ENCODE peak calls at places on chromosomes 16 and 17, in nine cellular contexts. One of them, this sample, is unnamed.

GRCh38 chr16:68724797-68725196 is 12.3 kb upstream of the CDH1 start:
- DNase-seq in cardiac muscle cell: no peak
- DNase-seq in PC-3: no peak
- DNase-seq in GM23248: no peak
- DNase-seq in IMR-90: no peak
- DNase-seq in neural progenitor cell: no peak
- DNase-seq in psoas muscle: no peak
- DNase-seq in transverse colon: peak; percentile 74
- DNase-seq in CD4-positive, CD25-positive, alpha-beta regulatory T cell: no peak
- DNase-seq in this sample: no peak

GRCh38 chr17:37725021-37725585 is 19.8 kb downstream of the HNF1B start:
- DNase-seq in PC-3: no peak
- DNase-seq in neural progenitor cell: peak; percentile 37
- DNase-seq in GM23248: no peak
- DNase-seq in cardiac muscle cell: no peak
- DNase-seq in CD4-positive, CD25-positive, alpha-beta regulatory T cell: no peak
- DNase-seq in psoas muscle: no peak
- DNase-seq in transverse colon: no peak
- DNase-seq in IMR-90: no peak
- DNase-seq in this sample: no peak

GRCh38 chr17:27452828-27453227 is 3.4 kb upstream of the KSR1 start:
- DNase-seq in GM23248: no peak
- DNase-seq in transverse colon: no peak
- DNase-seq in cardiac muscle cell: no peak
- DNase-seq in IMR-90: no peak
- DNase-seq in CD4-positive, CD25-positive, alpha-beta regulatory T cell: no peak
- DNase-seq in psoas muscle: no peak
- DNase-seq in neural progenitor cell: no peak
- DNase-seq in PC-3: no peak
- DNase-seq in this sample: no peak

GRCh38 chr17:57277923-57278604 is 21.7 kb downstream of the MSI2 start:
- DNase-seq in CD4-positive, CD25-positive, alpha-beta regulatory T cell: peak; percentile 29
- DNase-seq in transverse colon: no peak
- DNase-seq in psoas muscle: no peak
- DNase-seq in PC-3: no peak
- DNase-seq in GM23248: no peak
- DNase-seq in IMR-90: no peak
- DNase-seq in cardiac muscle cell: no peak
- DNase-seq in neural progenitor cell: no peak
- DNase-seq in this sample: no peak

GRCh38 chr16:70746708-70747424 is 54.1 kb downstream of the VAC14 start:
- DNase-seq in GM23248: peak; percentile 92
- DNase-seq in neural progenitor cell: no peak
- DNase-seq in psoas muscle: peak; percentile 84
- DNase-seq in CD4-positive, CD25-positive, alpha-beta regulatory T cell: peak; percentile 54
- DNase-seq in PC-3: peak; percentile 94
- DNase-seq in transverse colon: peak; percentile 82
- DNase-seq in IMR-90: peak; percentile 96
- DNase-seq in cardiac muscle cell: peak; percentile 91
- DNase-seq in this sample: no peak

GRCh38 chr17:79745641-79746105 is 14.9 kb downstream of the ENPP7 start:
- DNase-seq in transverse colon: no peak
- DNase-seq in GM23248: no peak
- DNase-seq in neural progenitor cell: no peak
- DNase-seq in psoas muscle: no peak
- DNase-seq in IMR-90: no peak
- DNase-seq in CD4-positive, CD25-positive, alpha-beta regulatory T cell: no peak
- DNase-seq in PC-3: peak; percentile 52
- DNase-seq in cardiac muscle cell: no peak
- DNase-seq in this sample: no peak

GRCh38 chr16:2475413-2476344 is 752 bp downstream of the TBC1D24 start:
- DNase-seq in transverse colon: peak; percentile 44
- DNase-seq in psoas muscle: no peak
- DNase-seq in neural progenitor cell: peak; percentile 61
- DNase-seq in GM23248: peak; percentile 33
- DNase-seq in IMR-90: no peak
- DNase-seq in PC-3: no peak
- DNase-seq in CD4-positive, CD25-positive, alpha-beta regulatory T cell: peak; percentile 42
- DNase-seq in cardiac muscle cell: no peak
- DNase-seq in this sample: peak; percentile 31

GRCh38 chr16:77585379-77585778 is 136.9 kb upstream of the NUDT7 start:
- DNase-seq in transverse colon: no peak
- DNase-seq in neural progenitor cell: no peak
- DNase-seq in cardiac muscle cell: peak; percentile 63
- DNase-seq in IMR-90: peak; percentile 41
- DNase-seq in CD4-positive, CD25-positive, alpha-beta regulatory T cell: no peak
- DNase-seq in psoas muscle: no peak
- DNase-seq in GM23248: peak; percentile 27
- DNase-seq in PC-3: no peak
- DNase-seq in this sample: no peak

GRCh38 chr16:48014349-48015135 is 141.3 kb downstream of the ABCC12 start:
- DNase-seq in IMR-90: peak; percentile 57
- DNase-seq in PC-3: peak; percentile 95
- DNase-seq in neural progenitor cell: peak; percentile 52
- DNase-seq in psoas muscle: no peak
- DNase-seq in GM23248: peak; percentile 5
- DNase-seq in cardiac muscle cell: no peak
- DNase-seq in CD4-positive, CD25-positive, alpha-beta regulatory T cell: no peak
- DNase-seq in transverse colon: no peak
- DNase-seq in this sample: no peak

GRCh38 chr16:84804326-84804725 is 15.5 kb upstream of the CRISPLD2 start:
- DNase-seq in GM23248: no peak
- DNase-seq in IMR-90: no peak
- DNase-seq in CD4-positive, CD25-positive, alpha-beta regulatory T cell: no peak
- DNase-seq in transverse colon: no peak
- DNase-seq in neural progenitor cell: no peak
- DNase-seq in psoas muscle: no peak
- DNase-seq in PC-3: no peak
- DNase-seq in cardiac muscle cell: no peak
- DNase-seq in this sample: no peak

GRCh38 chr17:29140051-29140582 is 40.1 kb downstream of the MYO18A start:
- DNase-seq in IMR-90: peak; percentile 51
- DNase-seq in PC-3: peak; percentile 15
- DNase-seq in transverse colon: peak; percentile 86
- DNase-seq in cardiac muscle cell: peak; percentile 71
- DNase-seq in neural progenitor cell: peak; percentile 86
- DNase-seq in psoas muscle: peak; percentile 96
- DNase-seq in CD4-positive, CD25-positive, alpha-beta regulatory T cell: peak; percentile 92
- DNase-seq in GM23248: peak; percentile 89
- DNase-seq in this sample: peak; percentile 85

DNA sequence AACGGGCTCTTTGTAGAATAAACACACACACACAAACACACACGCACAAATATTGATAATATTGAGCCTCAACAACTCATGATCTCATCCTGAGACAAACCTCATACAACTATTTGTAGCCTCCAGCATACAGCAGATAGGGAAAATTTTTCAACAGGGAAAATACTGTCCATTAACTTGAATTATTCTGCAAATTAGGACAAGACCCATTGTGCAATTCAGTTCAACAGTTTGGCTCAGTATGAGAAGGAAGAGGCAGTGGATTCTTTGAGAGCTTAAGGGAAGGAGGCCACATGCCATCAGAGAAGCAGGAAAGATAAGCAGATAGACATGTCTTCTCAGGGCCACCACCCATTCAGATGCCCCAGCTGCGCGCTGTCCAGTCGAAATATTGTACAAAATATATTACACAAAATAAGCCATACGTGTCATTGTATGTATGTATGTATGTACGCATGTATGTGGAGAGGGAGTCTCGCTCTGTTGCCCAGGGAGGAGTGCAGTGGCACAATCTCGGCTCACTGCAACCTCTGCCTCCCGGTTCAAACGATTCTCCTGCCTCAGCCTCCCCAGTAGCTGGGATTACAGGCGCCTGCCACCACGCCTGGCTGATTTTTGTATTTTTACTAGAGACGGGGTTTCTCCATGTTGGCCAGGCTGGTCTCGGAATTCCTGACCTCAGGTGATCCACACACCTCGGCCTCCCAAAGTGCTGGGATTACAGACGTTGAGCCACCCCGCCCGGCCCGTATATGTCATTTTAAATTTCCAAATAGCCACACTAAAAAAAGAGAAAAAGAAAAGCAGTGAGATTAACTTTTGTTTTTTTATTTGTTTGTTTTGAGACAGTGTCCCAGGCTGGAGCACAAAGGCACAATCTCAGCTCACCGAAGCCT is 1.8 kb downstream of the ZC3H7A start:
- DNase-seq in IMR-90: no peak
- DNase-seq in PC-3: no peak
- DNase-seq in GM23248: peak; percentile 35
- DNase-seq in cardiac muscle cell: no peak
- DNase-seq in psoas muscle: no peak
- DNase-seq in CD4-positive, CD25-positive, alpha-beta regulatory T cell: no peak
- DNase-seq in neural progenitor cell: no peak
- DNase-seq in transverse colon: no peak
- DNase-seq in this sample: no peak
- H3K4me3 ChIP-seq in IMR-90: peak overlapping the region; percentile 55
- H3K4me3 ChIP-seq in PC-3: peak overlapping the region; percentile 97
- H3K4me3 ChIP-seq in GM23248: peak overlapping the region; percentile 85
- H3K4me3 ChIP-seq in cardiac muscle cell: peak overlapping the region; percentile 82
- H3K4me3 ChIP-seq in psoas muscle: peak overlapping the region; percentile 99
- H3K4me3 ChIP-seq in CD4-positive, CD25-positive, alpha-beta regulatory T cell: peak overlapping the region; percentile 92
- H3K4me3 ChIP-seq in neural progenitor cell: peak overlapping the region; percentile 97
- H3K4me3 ChIP-seq in transverse colon: no peak overlapping the region
- H3K4me3 ChIP-seq in this sample: no peak overlapping the region

GRCh38 chr16:54171855-54172537 is 114.6 kb downstream of the IRX3 start:
- DNase-seq in IMR-90: peak; percentile 65
- DNase-seq in transverse colon: no peak
- DNase-seq in PC-3: peak; percentile 19
- DNase-seq in GM23248: peak; percentile 19
- DNase-seq in CD4-positive, CD25-positive, alpha-beta regulatory T cell: no peak
- DNase-seq in neural progenitor cell: peak; percentile 44
- DNase-seq in cardiac muscle cell: peak; percentile 68
- DNase-seq in psoas muscle: no peak
- DNase-seq in this sample: no peak
- H3K27ac ChIP-seq in IMR-90: no peak overlapping the region
- H3K27ac ChIP-seq in transverse colon: no peak overlapping the region
- H3K27ac ChIP-seq in PC-3: no peak overlapping the region
- H3K27ac ChIP-seq in GM23248: no peak overlapping the region
- H3K27ac ChIP-seq in CD4-positive, CD25-positive, alpha-beta regulatory T cell: no peak overlapping the region
- H3K27ac ChIP-seq in neural progenitor cell: no peak overlapping the region
- H3K27ac ChIP-seq in cardiac muscle cell: no peak overlapping the region
- H3K27ac ChIP-seq in psoas muscle: no peak overlapping the region
- H3K27ac ChIP-seq in this sample: no peak overlapping the region

GRCh38 chr16:56989988-56990387 is 631 bp downstream of the NLRC5 start:
- DNase-seq in PC-3: no peak
- DNase-seq in transverse colon: peak; percentile 4
- DNase-seq in IMR-90: no peak
- DNase-seq in GM23248: no peak
- DNase-seq in CD4-positive, CD25-positive, alpha-beta regulatory T cell: peak; percentile 39
- DNase-seq in psoas muscle: no peak
- DNase-seq in neural progenitor cell: no peak
- DNase-seq in cardiac muscle cell: no peak
- DNase-seq in this sample: no peak

GRCh38 chr16:56987692-56988091 is 1.7 kb upstream of the NLRC5 start:
- DNase-seq in IMR-90: no peak
- DNase-seq in PC-3: no peak
- DNase-seq in neural progenitor cell: no peak
- DNase-seq in CD4-positive, CD25-positive, alpha-beta regulatory T cell: no peak
- DNase-seq in GM23248: no peak
- DNase-seq in transverse colon: no peak
- DNase-seq in psoas muscle: no peak
- DNase-seq in cardiac muscle cell: no peak
- DNase-seq in this sample: no peak

GRCh38 chr16:56988948-56989945 is at the start of gene NLRC5:
- DNase-seq in cardiac muscle cell: peak; percentile 87
- DNase-seq in neural progenitor cell: peak; percentile 78
- DNase-seq in transverse colon: peak; percentile 93
- DNase-seq in PC-3: peak; percentile 63
- DNase-seq in psoas muscle: peak; percentile 88
- DNase-seq in CD4-positive, CD25-positive, alpha-beta regulatory T cell: peak; percentile 96
- DNase-seq in IMR-90: peak; percentile 78
- DNase-seq in GM23248: peak; percentile 95
- DNase-seq in this sample: peak; percentile 89

GRCh38 chr16:56986361-56986760 is 3.0 kb upstream of the NLRC5 start:
- DNase-seq in GM23248: no peak
- DNase-seq in cardiac muscle cell: no peak
- DNase-seq in CD4-positive, CD25-positive, alpha-beta regulatory T cell: no peak
- DNase-seq in transverse colon: no peak
- DNase-seq in neural progenitor cell: no peak
- DNase-seq in psoas muscle: peak; percentile 51
- DNase-seq in PC-3: no peak
- DNase-seq in IMR-90: no peak
- DNase-seq in this sample: no peak

DNA sequence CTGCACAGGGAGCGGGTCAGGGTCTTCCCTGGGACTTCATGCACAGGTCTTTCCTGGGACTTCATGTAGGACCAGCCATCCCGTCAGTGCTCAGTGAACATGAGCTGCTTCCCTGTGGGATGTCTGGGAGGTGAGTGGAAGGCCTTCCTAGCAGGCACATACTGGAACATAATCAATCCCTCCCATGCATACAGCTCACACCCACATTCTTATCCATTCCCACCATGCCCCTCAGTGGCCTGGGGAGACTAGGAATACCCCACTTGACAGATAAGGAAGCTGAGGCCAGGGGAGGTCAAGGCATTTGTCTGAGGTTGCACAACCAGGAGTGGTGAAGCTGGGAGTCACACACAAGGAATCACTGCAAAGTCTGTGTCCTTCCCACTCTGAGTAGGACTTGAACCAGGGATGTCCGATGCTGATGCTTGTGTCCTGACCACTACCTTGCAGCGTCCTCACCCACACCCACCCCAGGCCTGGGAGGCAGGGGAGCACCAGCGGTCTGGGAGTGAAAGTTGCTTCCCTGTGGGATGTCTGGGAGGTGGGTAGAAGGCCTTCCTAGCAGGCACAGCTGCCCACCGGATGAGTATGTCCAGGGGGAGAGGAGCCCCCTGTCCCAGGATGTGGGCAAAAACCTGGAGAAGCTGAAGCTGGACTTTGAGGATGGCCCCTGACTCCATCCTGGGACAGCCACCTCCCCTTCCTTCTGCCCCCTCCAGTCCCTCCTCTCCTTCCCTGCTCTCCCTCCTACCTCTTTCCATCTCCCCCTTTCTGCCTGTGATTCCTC is 1.0 kb upstream of the NLRC5 start:
- DNase-seq in transverse colon: peak; percentile 13
- DNase-seq in cardiac muscle cell: peak; percentile 29
- DNase-seq in PC-3: no peak
- DNase-seq in neural progenitor cell: no peak
- DNase-seq in CD4-positive, CD25-positive, alpha-beta regulatory T cell: no peak
- DNase-seq in GM23248: peak; percentile 72
- DNase-seq in psoas muscle: no peak
- DNase-seq in IMR-90: peak; percentile 37
- DNase-seq in this sample: no peak
- H3K4me3 ChIP-seq in transverse colon: peak overlapping the region; percentile 58
- H3K4me3 ChIP-seq in cardiac muscle cell: no peak overlapping the region
- H3K4me3 ChIP-seq in PC-3: no peak overlapping the region
- H3K4me3 ChIP-seq in neural progenitor cell: peak overlapping the region; percentile 48
- H3K4me3 ChIP-seq in CD4-positive, CD25-positive, alpha-beta regulatory T cell: peak overlapping the region; percentile 94
- H3K4me3 ChIP-seq in GM23248: peak overlapping the region; percentile 86
- H3K4me3 ChIP-seq in psoas muscle: peak overlapping the region; percentile 80
- H3K4me3 ChIP-seq in IMR-90: peak overlapping the region; percentile 69
- H3K4me3 ChIP-seq in this sample: peak overlapping the region; percentile 98

DNA sequence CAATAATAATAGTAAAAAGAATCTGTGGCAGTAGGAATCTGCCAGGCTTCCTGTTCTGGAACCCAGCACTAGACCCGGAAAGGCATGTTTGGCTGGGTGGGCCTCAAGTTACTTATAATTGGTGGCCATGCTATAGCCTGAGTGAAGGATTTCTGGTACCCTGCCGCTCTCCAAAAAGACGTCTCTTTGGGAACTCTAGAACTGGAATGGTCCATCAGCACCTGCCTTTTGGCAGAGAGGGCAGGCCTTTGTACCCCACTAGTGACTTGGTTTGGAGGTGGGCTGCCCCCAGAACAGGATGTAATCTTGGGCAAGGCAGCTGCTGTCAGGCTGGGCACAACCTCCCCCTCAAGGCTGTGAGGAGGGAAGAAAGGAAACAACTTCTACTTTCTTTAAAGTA is 29.3 kb upstream of the ST6GALNAC1 start:
- DNase-seq in transverse colon: no peak
- DNase-seq in PC-3: no peak
- DNase-seq in CD4-positive, CD25-positive, alpha-beta regulatory T cell: no peak
- DNase-seq in IMR-90: no peak
- DNase-seq in neural progenitor cell: no peak
- DNase-seq in cardiac muscle cell: no peak
- DNase-seq in GM23248: no peak
- DNase-seq in psoas muscle: no peak
- DNase-seq in this sample: no peak
- H3K27ac ChIP-seq in transverse colon: peak overlapping the region; percentile 96
- H3K27ac ChIP-seq in PC-3: no peak overlapping the region
- H3K27ac ChIP-seq in CD4-positive, CD25-positive, alpha-beta regulatory T cell: no peak overlapping the region
- H3K27ac ChIP-seq in IMR-90: no peak overlapping the region
- H3K27ac ChIP-seq in neural progenitor cell: no peak overlapping the region
- H3K27ac ChIP-seq in cardiac muscle cell: no peak overlapping the region
- H3K27ac ChIP-seq in GM23248: peak overlapping the region; percentile 21
- H3K27ac ChIP-seq in psoas muscle: no peak overlapping the region
- H3K27ac ChIP-seq in this sample: no peak overlapping the region